ENCODE peak calls at places on chromosome 10, in ten cellular contexts. One of them, this sample, is unnamed.

GRCh38 chr10:78802866-78803265 is 265.9 kb upstream of the ZMIZ1 start:
- DNase-seq in body of pancreas: no peak
- DNase-seq in SJSA1: peak; percentile 78
- DNase-seq in left ventricle myocardium inferior: peak; percentile 74
- DNase-seq in GM23338: no peak
- DNase-seq in IMR-90: peak; percentile 79
- DNase-seq in Karpas-422: no peak
- DNase-seq in aorta: peak; percentile 77
- DNase-seq in A549: no peak
- DNase-seq in coronary artery: peak; percentile 81
- DNase-seq in this sample: no peak

GRCh38 chr10:35355971-35356724 is 19.8 kb downstream of the CCNY start:
- DNase-seq in body of pancreas: no peak
- DNase-seq in SJSA1: no peak
- DNase-seq in left ventricle myocardium inferior: no peak
- DNase-seq in GM23338: no peak
- DNase-seq in IMR-90: no peak
- DNase-seq in Karpas-422: no peak
- DNase-seq in aorta: no peak
- DNase-seq in A549: no peak
- DNase-seq in coronary artery: no peak
- DNase-seq in this sample: no peak

GRCh38 chr10:93991596-93992284 is 2.0 kb upstream of the PLCE1 start:
- DNase-seq in body of pancreas: peak; percentile 53
- DNase-seq in SJSA1: peak; percentile 88
- DNase-seq in left ventricle myocardium inferior: peak; percentile 61
- DNase-seq in GM23338: peak; percentile 49
- DNase-seq in IMR-90: peak; percentile 73
- DNase-seq in Karpas-422: no peak
- DNase-seq in aorta: peak; percentile 82
- DNase-seq in A549: peak; percentile 86
- DNase-seq in coronary artery: peak; percentile 81
- DNase-seq in this sample: peak; percentile 63

GRCh38 chr10:71159892-71160291 is 52.5 kb upstream of the UNC5B start:
- DNase-seq in body of pancreas: no peak
- DNase-seq in SJSA1: no peak
- DNase-seq in left ventricle myocardium inferior: no peak
- DNase-seq in GM23338: no peak
- DNase-seq in IMR-90: no peak
- DNase-seq in Karpas-422: no peak
- DNase-seq in aorta: no peak
- DNase-seq in A549: no peak
- DNase-seq in coronary artery: no peak
- DNase-seq in this sample: no peak

GRCh38 chr10:4354382-4354812 is 471.6 kb upstream of the AKR1E2 start:
- DNase-seq in body of pancreas: no peak
- DNase-seq in SJSA1: no peak
- DNase-seq in left ventricle myocardium inferior: no peak
- DNase-seq in GM23338: no peak
- DNase-seq in IMR-90: peak; percentile 36
- DNase-seq in Karpas-422: no peak
- DNase-seq in aorta: no peak
- DNase-seq in A549: peak; percentile 36
- DNase-seq in coronary artery: no peak
- DNase-seq in this sample: no peak

GRCh38 chr10:86329093-86329710 is 37.4 kb downstream of the GRID1 start:
- DNase-seq in body of pancreas: no peak
- DNase-seq in SJSA1: no peak
- DNase-seq in left ventricle myocardium inferior: no peak
- DNase-seq in GM23338: no peak
- DNase-seq in IMR-90: no peak
- DNase-seq in Karpas-422: no peak
- DNase-seq in aorta: no peak
- DNase-seq in A549: no peak
- DNase-seq in coronary artery: no peak
- DNase-seq in this sample: no peak

GRCh38 chr10:50224330-50224952 is 26.9 kb downstream of the ASAH2 start:
- DNase-seq in body of pancreas: peak; percentile 65
- DNase-seq in SJSA1: peak; percentile 45
- DNase-seq in left ventricle myocardium inferior: no peak
- DNase-seq in GM23338: peak; percentile 78
- DNase-seq in IMR-90: peak; percentile 74
- DNase-seq in Karpas-422: peak; percentile 83
- DNase-seq in aorta: no peak
- DNase-seq in A549: peak; percentile 27
- DNase-seq in coronary artery: no peak
- DNase-seq in this sample: peak; percentile 71

GRCh38 chr10:60978287-60979115 is 34.5 kb upstream of the RHOBTB1 start:
- DNase-seq in body of pancreas: peak; percentile 65
- DNase-seq in SJSA1: no peak
- DNase-seq in left ventricle myocardium inferior: no peak
- DNase-seq in GM23338: no peak
- DNase-seq in IMR-90: peak; percentile 38
- DNase-seq in Karpas-422: no peak
- DNase-seq in aorta: no peak
- DNase-seq in A549: no peak
- DNase-seq in coronary artery: no peak
- DNase-seq in this sample: no peak

GRCh38 chr10:11009471-11010308 is 8.0 kb upstream of the CELF2 start:
- DNase-seq in body of pancreas: no peak
- DNase-seq in SJSA1: no peak
- DNase-seq in left ventricle myocardium inferior: no peak
- DNase-seq in GM23338: no peak
- DNase-seq in IMR-90: no peak
- DNase-seq in Karpas-422: no peak
- DNase-seq in aorta: no peak
- DNase-seq in A549: no peak
- DNase-seq in coronary artery: no peak
- DNase-seq in this sample: no peak

GRCh38 chr10:61608255-61609040 is 54.3 kb upstream of the CABCOCO1 start:
- DNase-seq in body of pancreas: no peak
- DNase-seq in SJSA1: no peak
- DNase-seq in left ventricle myocardium inferior: no peak
- DNase-seq in GM23338: no peak
- DNase-seq in IMR-90: no peak
- DNase-seq in Karpas-422: no peak
- DNase-seq in aorta: no peak
- DNase-seq in A549: no peak
- DNase-seq in coronary artery: no peak
- DNase-seq in this sample: peak; percentile 40

GRCh38 chr10:71217266-71218045 is 5.1 kb downstream of the UNC5B start:
- DNase-seq in body of pancreas: peak; percentile 31
- DNase-seq in SJSA1: no peak
- DNase-seq in left ventricle myocardium inferior: no peak
- DNase-seq in GM23338: peak; percentile 88
- DNase-seq in IMR-90: no peak
- DNase-seq in Karpas-422: no peak
- DNase-seq in aorta: no peak
- DNase-seq in A549: no peak
- DNase-seq in coronary artery: peak; percentile 75
- DNase-seq in this sample: peak; percentile 76

GRCh38 chr10:67837519-67838314 is at the start of gene DNAJC12:
- DNase-seq in body of pancreas: peak; percentile 28
- DNase-seq in SJSA1: peak; percentile 3
- DNase-seq in left ventricle myocardium inferior: no peak
- DNase-seq in GM23338: peak; percentile 65
- DNase-seq in IMR-90: peak; percentile 82
- DNase-seq in Karpas-422: peak; percentile 88
- DNase-seq in aorta: no peak
- DNase-seq in A549: peak; percentile 56
- DNase-seq in coronary artery: no peak
- DNase-seq in this sample: peak; percentile 85

GRCh38 chr10:126012485-126012884 is 116.1 kb downstream of the FANK1 start:
- DNase-seq in body of pancreas: no peak
- DNase-seq in SJSA1: no peak
- DNase-seq in left ventricle myocardium inferior: no peak
- DNase-seq in GM23338: no peak
- DNase-seq in IMR-90: peak; percentile 10
- DNase-seq in Karpas-422: no peak
- DNase-seq in aorta: no peak
- DNase-seq in A549: no peak
- DNase-seq in coronary artery: no peak
- DNase-seq in this sample: peak; percentile 19

GRCh38 chr10:95964786-95965185 is 57.0 kb downstream of the CC2D2B start:
- DNase-seq in body of pancreas: no peak
- DNase-seq in SJSA1: no peak
- DNase-seq in left ventricle myocardium inferior: no peak
- DNase-seq in GM23338: no peak
- DNase-seq in IMR-90: no peak
- DNase-seq in Karpas-422: no peak
- DNase-seq in aorta: no peak
- DNase-seq in A549: no peak
- DNase-seq in coronary artery: no peak
- DNase-seq in this sample: no peak

DNA sequence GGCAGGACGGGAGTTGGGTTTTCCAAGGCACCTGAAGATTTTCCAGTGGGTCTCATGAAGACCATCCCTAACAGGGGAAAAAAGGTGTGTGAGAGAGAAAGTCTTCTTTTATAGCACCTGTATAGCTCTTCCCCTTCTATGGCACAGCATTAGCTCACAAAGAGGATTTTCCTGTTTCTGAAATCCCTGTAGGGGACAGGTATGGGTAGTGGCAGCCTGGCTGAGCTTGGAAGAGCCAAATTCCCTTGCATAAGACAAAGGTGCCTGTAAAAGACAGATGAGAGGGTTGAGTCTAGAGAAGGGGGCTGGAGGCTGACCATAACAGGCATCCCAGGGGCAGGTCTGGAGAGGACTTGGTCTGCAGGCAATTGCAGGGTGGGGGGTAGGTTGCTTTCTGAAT is 63.7 kb downstream of the COL13A1 start:
- DNase-seq in body of pancreas: no peak
- DNase-seq in SJSA1: no peak
- DNase-seq in left ventricle myocardium inferior: no peak
- DNase-seq in GM23338: no peak
- DNase-seq in IMR-90: no peak
- DNase-seq in Karpas-422: no peak
- DNase-seq in aorta: peak; percentile 8
- DNase-seq in A549: no peak
- DNase-seq in coronary artery: no peak
- DNase-seq in this sample: no peak
- H3K27ac ChIP-seq in body of pancreas: no peak overlapping the region
- H3K27ac ChIP-seq in SJSA1: peak overlapping the region; percentile 85
- H3K27ac ChIP-seq in left ventricle myocardium inferior: no peak overlapping the region
- H3K27ac ChIP-seq in GM23338: no peak overlapping the region
- H3K27ac ChIP-seq in IMR-90: no peak overlapping the region
- H3K27ac ChIP-seq in Karpas-422: no peak overlapping the region
- H3K27ac ChIP-seq in aorta: no peak overlapping the region
- H3K27ac ChIP-seq in A549: peak overlapping the region; percentile 87
- H3K27ac ChIP-seq in coronary artery: no peak overlapping the region
- H3K27ac ChIP-seq in this sample: peak overlapping the region; percentile 88

DNA sequence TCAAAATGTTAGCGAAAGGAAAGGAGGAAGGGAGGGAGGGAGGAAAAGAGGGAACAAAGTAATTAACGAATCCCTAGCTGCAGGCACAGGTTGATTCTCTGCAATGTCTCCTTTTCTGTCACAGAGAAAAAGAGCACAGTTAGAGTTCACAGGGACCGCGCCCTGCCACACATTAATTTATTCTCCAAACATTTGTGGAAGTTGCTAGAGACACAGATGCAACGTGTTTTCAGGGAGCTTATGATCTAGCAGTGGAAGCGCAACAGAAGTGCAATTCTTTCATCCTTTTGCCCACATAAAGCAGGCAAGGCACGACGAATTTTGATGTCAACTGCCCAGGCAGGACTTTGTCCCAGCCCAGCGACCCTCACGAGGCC is 101.6 kb upstream of the ZNF438 start:
- DNase-seq in body of pancreas: no peak
- DNase-seq in SJSA1: no peak
- DNase-seq in left ventricle myocardium inferior: no peak
- DNase-seq in GM23338: no peak
- DNase-seq in IMR-90: no peak
- DNase-seq in Karpas-422: no peak
- DNase-seq in aorta: no peak
- DNase-seq in A549: no peak
- DNase-seq in coronary artery: peak; percentile 64
- DNase-seq in this sample: no peak
- H3K4me3 ChIP-seq in body of pancreas: no peak overlapping the region
- H3K4me3 ChIP-seq in SJSA1: peak overlapping the region; percentile 40
- H3K4me3 ChIP-seq in left ventricle myocardium inferior: peak overlapping the region; percentile 66
- H3K4me3 ChIP-seq in GM23338: peak overlapping the region; percentile 66
- H3K4me3 ChIP-seq in IMR-90: no peak overlapping the region
- H3K4me3 ChIP-seq in Karpas-422: peak overlapping the region; percentile 79
- H3K4me3 ChIP-seq in aorta: peak overlapping the region; percentile 43
- H3K4me3 ChIP-seq in A549: no peak overlapping the region
- H3K4me3 ChIP-seq in coronary artery: peak overlapping the region; percentile 74
- H3K4me3 ChIP-seq in this sample: no peak overlapping the region

GRCh38 chr10:132415956-132416355 is 19.0 kb downstream of the PWWP2B start:
- DNase-seq in body of pancreas: no peak
- DNase-seq in SJSA1: no peak
- DNase-seq in left ventricle myocardium inferior: no peak
- DNase-seq in GM23338: no peak
- DNase-seq in IMR-90: no peak
- DNase-seq in Karpas-422: no peak
- DNase-seq in aorta: no peak
- DNase-seq in A549: no peak
- DNase-seq in coronary artery: no peak
- DNase-seq in this sample: no peak

GRCh38 chr10:132417249-132417878 is 20.4 kb downstream of the PWWP2B start:
- DNase-seq in body of pancreas: peak; percentile 69
- DNase-seq in SJSA1: no peak
- DNase-seq in left ventricle myocardium inferior: no peak
- DNase-seq in GM23338: no peak
- DNase-seq in IMR-90: no peak
- DNase-seq in Karpas-422: no peak
- DNase-seq in aorta: no peak
- DNase-seq in A549: no peak
- DNase-seq in coronary artery: no peak
- DNase-seq in this sample: no peak

GRCh38 chr10:132415255-132415654 is 18.3 kb downstream of the PWWP2B start:
- DNase-seq in body of pancreas: no peak
- DNase-seq in SJSA1: no peak
- DNase-seq in left ventricle myocardium inferior: no peak
- DNase-seq in GM23338: no peak
- DNase-seq in IMR-90: no peak
- DNase-seq in Karpas-422: no peak
- DNase-seq in aorta: no peak
- DNase-seq in A549: no peak
- DNase-seq in coronary artery: no peak
- DNase-seq in this sample: no peak

GRCh38 chr10:132417957-132418441 is 21.0 kb downstream of the PWWP2B start:
- DNase-seq in body of pancreas: no peak
- DNase-seq in SJSA1: no peak
- DNase-seq in left ventricle myocardium inferior: no peak
- DNase-seq in GM23338: no peak
- DNase-seq in IMR-90: no peak
- DNase-seq in Karpas-422: no peak
- DNase-seq in aorta: no peak
- DNase-seq in A549: no peak
- DNase-seq in coronary artery: no peak
- DNase-seq in this sample: no peak

GRCh38 chr10:132416566-132417248 is 19.7 kb downstream of the PWWP2B start:
- DNase-seq in body of pancreas: no peak
- DNase-seq in SJSA1: no peak
- DNase-seq in left ventricle myocardium inferior: no peak
- DNase-seq in GM23338: no peak
- DNase-seq in IMR-90: no peak
- DNase-seq in Karpas-422: no peak
- DNase-seq in aorta: no peak
- DNase-seq in A549: no peak
- DNase-seq in coronary artery: no peak
- DNase-seq in this sample: no peak
- H3K27ac ChIP-seq in body of pancreas: peak overlapping the region; percentile 94
- H3K27ac ChIP-seq in SJSA1: no peak overlapping the region
- H3K27ac ChIP-seq in left ventricle myocardium inferior: peak overlapping the region; percentile 73
- H3K27ac ChIP-seq in GM23338: no peak overlapping the region
- H3K27ac ChIP-seq in IMR-90: no peak overlapping the region
- H3K27ac ChIP-seq in Karpas-422: no peak overlapping the region
- H3K27ac ChIP-seq in aorta: no peak overlapping the region
- H3K27ac ChIP-seq in A549: no peak overlapping the region
- H3K27ac ChIP-seq in coronary artery: peak overlapping the region; percentile 58
- H3K27ac ChIP-seq in this sample: no peak overlapping the region

GRCh38 chr10:99233000-99233679 is 2.5 kb downstream of the HPSE2 start:
- DNase-seq in body of pancreas: no peak
- DNase-seq in SJSA1: no peak
- DNase-seq in left ventricle myocardium inferior: no peak
- DNase-seq in GM23338: peak; percentile 30
- DNase-seq in IMR-90: no peak
- DNase-seq in Karpas-422: no peak
- DNase-seq in aorta: no peak
- DNase-seq in A549: no peak
- DNase-seq in coronary artery: no peak
- DNase-seq in this sample: no peak
- H3K4me3 ChIP-seq in body of pancreas: no peak overlapping the region
- H3K4me3 ChIP-seq in SJSA1: no peak overlapping the region
- H3K4me3 ChIP-seq in left ventricle myocardium inferior: peak overlapping the region; percentile 65
- H3K4me3 ChIP-seq in GM23338: peak overlapping the region; percentile 75
- H3K4me3 ChIP-seq in IMR-90: no peak overlapping the region
- H3K4me3 ChIP-seq in Karpas-422: no peak overlapping the region
- H3K4me3 ChIP-seq in aorta: peak overlapping the region; percentile 77
- H3K4me3 ChIP-seq in A549: no peak overlapping the region
- H3K4me3 ChIP-seq in coronary artery: peak overlapping the region; percentile 73
- H3K4me3 ChIP-seq in this sample: peak overlapping the region; percentile 36